ENCODE peak calls at places on chromosomes 1 and 21, in four cellular contexts. J is uterus; Q is Kasumi-1; X is stimulated activated CD8-positive, alpha-beta memory T cell treated with anti-CD3 and anti-CD28 coated beads, Interleukin-4, amount 100 ng/mL, for 4 hours. D is an unnamed sample.

GRCh38 chr1:41357451-41358151 is 3.6 kb upstream of the FOXO6 start:
- DNase-seq in J (peak), Q (no peak), X (no peak), D (peak)

GRCh38 chr1:156676820-156677615 is at the start of gene NES:
- DNase-seq in J (peak), Q (no peak), X (no peak), D (peak)

GRCh38 chr21:26391166-26391565 is 181.9 kb downstream of the CYYR1 start:
- DNase-seq in J (no peak), Q (no peak), X (no peak), D (no peak)

GRCh38 chr1:29240400-29240837 is 4.1 kb downstream of the PTPRU start:
- DNase-seq in J (no peak), Q (no peak), X (no peak), D (no peak)

GRCh38 chr1:156115514-156116374 is 1.2 kb downstream of the LMNA start:
- DNase-seq in J (peak), Q (peak), X (no peak), D (peak)

GRCh38 chr1:84000196-84000885 is 1.4 kb upstream of the TTLL7 start:
- DNase-seq in J (no peak), Q (no peak), X (no peak), D (no peak)

GRCh38 chr1:86993269-86993985 is 79.0 kb downstream of the HS2ST1 start:
- DNase-seq in J (no peak), Q (no peak), X (no peak), D (no peak)

GRCh38 chr1:180116964-180117763 is 37.5 kb upstream of the QSOX1 start:
- DNase-seq in J (peak), Q (peak), X (no peak), D (no peak)

GRCh38 chr1:156126043-156126700 is 11.7 kb downstream of the LMNA start:
- DNase-seq in J (peak), Q (peak), X (no peak), D (peak)

GRCh38 chr1:5515501-5515900 is 476.7 kb downstream of the NPHP4 start:
- DNase-seq in J (no peak), Q (no peak), X (no peak), D (no peak)

GRCh38 chr1:21522525-21523038 is 13.4 kb downstream of the ALPL start:
- DNase-seq in J (no peak), Q (no peak), X (no peak), D (no peak)

GRCh38 chr1:93288558-93288957 is 57.1 kb upstream of the DR1 start:
- DNase-seq in J (no peak), Q (no peak), X (no peak), D (no peak)

GRCh38 chr1:154743536-154744036 is 126.5 kb downstream of the KCNN3 start:
- DNase-seq in J (no peak), Q (no peak), X (no peak), D (no peak)

GRCh38 chr21:42611852-42612251 is 41.6 kb upstream of the PDE9A start:
- DNase-seq in J (no peak), Q (no peak), X (no peak), D (no peak)

GRCh38 chr1:158353333-158354038 is at the start of gene CD1E:
- DNase-seq in J (no peak), Q (no peak), X (no peak), D (no peak)

GRCh38 chr1:236086537-236086936 is 21.6 kb upstream of the NID1 start:
- DNase-seq in J (no peak), Q (no peak), X (no peak), D (no peak)

GRCh38 chr21:37407719-37408455 is 41.3 kb downstream of the DYRK1A start:
- DNase-seq in J (no peak), Q (no peak), X (no peak), D (no peak)

GRCh38 chr1:71667224-71667623 is 586.4 kb upstream of the ZRANB2 start:
- DNase-seq in J (no peak), Q (peak), X (no peak), D (no peak)

GRCh38 chr1:168155910-168156309 is 19.2 kb upstream of the GPR161 start:
- DNase-seq in J (no peak), Q (no peak), X (no peak), D (no peak)

GRCh38 chr1:180691322-180691721 is 59.5 kb downstream of the XPR1 start:
- DNase-seq in J (no peak), Q (no peak), X (no peak), D (no peak)

GRCh38 chr1:7879228-7879627 is 26.4 kb upstream of the UTS2 start:
- DNase-seq in J (no peak), Q (no peak), X (no peak), D (no peak)

GRCh38 chr1:156807627-156808026 is 9.0 kb downstream of the SH2D2A start:
- DNase-seq in J (no peak), Q (no peak), X (no peak), D (no peak)

GRCh38 chr1:36085686-36086526 is 2.0 kb downstream of the TEKT2 start:
- DNase-seq in J (no peak), Q (no peak), X (no peak), D (peak)

GRCh38 chr21:45464309-45464708 is 59.3 kb downstream of the COL18A1 start:
- DNase-seq in J (no peak), Q (no peak), X (no peak), D (no peak)

GRCh38 chr21:44912158-44912473 is 8.6 kb downstream of the ITGB2 start:
- DNase-seq in J (no peak), Q (no peak), X (no peak), D (no peak)

GRCh38 chr1:172380441-172381244 is 39.8 kb upstream of the C1orf105 start:
- DNase-seq in J (no peak), Q (peak), X (no peak), D (no peak)

GRCh38 chr1:26404641-26405040 is 6.0 kb upstream of the LIN28A start:
- DNase-seq in J (no peak), Q (no peak), X (no peak), D (no peak)

GRCh38 chr1:27299385-27300252 is 22.3 kb upstream of the TMEM222 start:
- DNase-seq in J (peak), Q (peak), X (no peak), D (peak)

GRCh38 chr1:203650012-203650836 is 23.6 kb downstream of the ATP2B4 start:
- DNase-seq in J (peak), Q (peak), X (peak), D (peak)

GRCh38 chr1:63892632-63893395 is 119.0 kb downstream of the ROR1 start:
- DNase-seq in J (no peak), Q (no peak), X (peak), D (peak)

D was measured in ureter.